ENCODE peak calls at places on chromosomes 2 and 18, in eight cellular contexts. One of them, this sample, is unnamed.

GRCh38 chr2:47459021-47459420 is 56.1 kb downstream of the MSH2 start:
- DNase-seq in stomach: no peak
- DNase-seq in adrenal gland: no peak
- DNase-seq in Karpas-422: no peak
- DNase-seq in AG04449: no peak
- DNase-seq in kidney: no peak
- DNase-seq in left ventricle myocardium inferior: no peak
- DNase-seq in cardiac muscle cell: no peak
- DNase-seq in this sample: no peak

GRCh38 chr2:108449410-108450200 is 599 bp downstream of the GCC2 start:
- DNase-seq in stomach: peak
- DNase-seq in adrenal gland: peak
- DNase-seq in Karpas-422: peak
- DNase-seq in AG04449: no peak
- DNase-seq in kidney: no peak
- DNase-seq in left ventricle myocardium inferior: no peak
- DNase-seq in cardiac muscle cell: peak
- DNase-seq in this sample: no peak

GRCh38 chr18:68533641-68534040 is 181.3 kb downstream of the TMX3 start:
- DNase-seq in stomach: no peak
- DNase-seq in adrenal gland: no peak
- DNase-seq in Karpas-422: no peak
- DNase-seq in AG04449: no peak
- DNase-seq in kidney: no peak
- DNase-seq in left ventricle myocardium inferior: no peak
- DNase-seq in cardiac muscle cell: no peak
- DNase-seq in this sample: no peak

GRCh38 chr18:59624384-59624760 is 72.9 kb downstream of the CCBE1 start:
- DNase-seq in stomach: no peak
- DNase-seq in adrenal gland: no peak
- DNase-seq in Karpas-422: no peak
- DNase-seq in AG04449: no peak
- DNase-seq in kidney: no peak
- DNase-seq in left ventricle myocardium inferior: no peak
- DNase-seq in cardiac muscle cell: no peak
- DNase-seq in this sample: no peak

GRCh38 chr2:43887176-43887575 is 48.4 kb downstream of the ABCG8 start:
- DNase-seq in stomach: no peak
- DNase-seq in adrenal gland: no peak
- DNase-seq in Karpas-422: peak
- DNase-seq in AG04449: no peak
- DNase-seq in kidney: no peak
- DNase-seq in left ventricle myocardium inferior: no peak
- DNase-seq in cardiac muscle cell: no peak
- DNase-seq in this sample: no peak

GRCh38 chr18:55153346-55153745 is 194.1 kb upstream of the CCDC68 start:
- DNase-seq in stomach: no peak
- DNase-seq in adrenal gland: no peak
- DNase-seq in Karpas-422: no peak
- DNase-seq in AG04449: no peak
- DNase-seq in kidney: no peak
- DNase-seq in left ventricle myocardium inferior: no peak
- DNase-seq in cardiac muscle cell: no peak
- DNase-seq in this sample: no peak

GRCh38 chr2:37469126-37469525 is 124.7 kb downstream of the QPCT start:
- DNase-seq in stomach: no peak
- DNase-seq in adrenal gland: no peak
- DNase-seq in Karpas-422: no peak
- DNase-seq in AG04449: no peak
- DNase-seq in kidney: no peak
- DNase-seq in left ventricle myocardium inferior: no peak
- DNase-seq in cardiac muscle cell: no peak
- DNase-seq in this sample: no peak

GRCh38 chr2:80073134-80073561 is 231.4 kb downstream of the LRRTM1 start:
- DNase-seq in stomach: no peak
- DNase-seq in adrenal gland: peak
- DNase-seq in Karpas-422: peak
- DNase-seq in AG04449: no peak
- DNase-seq in kidney: no peak
- DNase-seq in left ventricle myocardium inferior: no peak
- DNase-seq in cardiac muscle cell: peak
- DNase-seq in this sample: no peak

GRCh38 chr2:46751897-46752296 is 163.7 kb downstream of the MCFD2 start:
- DNase-seq in stomach: no peak
- DNase-seq in adrenal gland: no peak
- DNase-seq in Karpas-422: no peak
- DNase-seq in AG04449: no peak
- DNase-seq in kidney: no peak
- DNase-seq in left ventricle myocardium inferior: no peak
- DNase-seq in cardiac muscle cell: no peak
- DNase-seq in this sample: no peak

GRCh38 chr2:41878726-41879366 is 169.0 kb upstream of the PKDCC start:
- DNase-seq in stomach: no peak
- DNase-seq in adrenal gland: no peak
- DNase-seq in Karpas-422: no peak
- DNase-seq in AG04449: no peak
- DNase-seq in kidney: peak
- DNase-seq in left ventricle myocardium inferior: no peak
- DNase-seq in cardiac muscle cell: peak
- DNase-seq in this sample: no peak

GRCh38 chr2:65134158-65134557 is 4.3 kb upstream of the RAB1A start:
- DNase-seq in stomach: no peak
- DNase-seq in adrenal gland: no peak
- DNase-seq in Karpas-422: no peak
- DNase-seq in AG04449: no peak
- DNase-seq in kidney: no peak
- DNase-seq in left ventricle myocardium inferior: no peak
- DNase-seq in cardiac muscle cell: no peak
- DNase-seq in this sample: no peak

GRCh38 chr18:9688036-9688741 is 19.9 kb upstream of the RAB31 start:
- DNase-seq in stomach: no peak
- DNase-seq in adrenal gland: no peak
- DNase-seq in Karpas-422: no peak
- DNase-seq in AG04449: no peak
- DNase-seq in kidney: no peak
- DNase-seq in left ventricle myocardium inferior: no peak
- DNase-seq in cardiac muscle cell: peak
- DNase-seq in this sample: no peak

GRCh38 chr2:239293450-239294430 is 107.1 kb downstream of the HDAC4 start:
- DNase-seq in stomach: no peak
- DNase-seq in adrenal gland: no peak
- DNase-seq in Karpas-422: no peak
- DNase-seq in AG04449: no peak
- DNase-seq in kidney: no peak
- DNase-seq in left ventricle myocardium inferior: no peak
- DNase-seq in cardiac muscle cell: no peak
- DNase-seq in this sample: peak

GRCh38 chr2:128285329-128285931 is 33.2 kb downstream of the HS6ST1 start:
- DNase-seq in stomach: no peak
- DNase-seq in adrenal gland: no peak
- DNase-seq in Karpas-422: no peak
- DNase-seq in AG04449: no peak
- DNase-seq in kidney: peak
- DNase-seq in left ventricle myocardium inferior: peak
- DNase-seq in cardiac muscle cell: no peak
- DNase-seq in this sample: peak

GRCh38 chr2:160075171-160075570 is 12.8 kb upstream of the PLA2R1 start:
- DNase-seq in stomach: peak
- DNase-seq in adrenal gland: no peak
- DNase-seq in Karpas-422: no peak
- DNase-seq in AG04449: peak
- DNase-seq in kidney: no peak
- DNase-seq in left ventricle myocardium inferior: no peak
- DNase-seq in cardiac muscle cell: peak
- DNase-seq in this sample: no peak

GRCh38 chr2:118221952-118222594 is 133.8 kb downstream of the INSIG2 start:
- DNase-seq in stomach: peak
- DNase-seq in adrenal gland: peak
- DNase-seq in Karpas-422: peak
- DNase-seq in AG04449: peak
- DNase-seq in kidney: no peak
- DNase-seq in left ventricle myocardium inferior: no peak
- DNase-seq in cardiac muscle cell: peak
- DNase-seq in this sample: no peak

GRCh38 chr2:118224144-118224887 is 136.0 kb downstream of the INSIG2 start:
- DNase-seq in stomach: no peak
- DNase-seq in adrenal gland: no peak
- DNase-seq in Karpas-422: no peak
- DNase-seq in AG04449: no peak
- DNase-seq in kidney: peak
- DNase-seq in left ventricle myocardium inferior: peak
- DNase-seq in cardiac muscle cell: peak
- DNase-seq in this sample: peak

GRCh38 chr2:118222643-118223486 is 134.6 kb downstream of the INSIG2 start:
- DNase-seq in stomach: no peak
- DNase-seq in adrenal gland: no peak
- DNase-seq in Karpas-422: no peak
- DNase-seq in AG04449: no peak
- DNase-seq in kidney: no peak
- DNase-seq in left ventricle myocardium inferior: no peak
- DNase-seq in cardiac muscle cell: peak
- DNase-seq in this sample: no peak

GRCh38 chr2:118223487-118224136 is 135.3 kb downstream of the INSIG2 start:
- DNase-seq in stomach: no peak
- DNase-seq in adrenal gland: no peak
- DNase-seq in Karpas-422: no peak
- DNase-seq in AG04449: no peak
- DNase-seq in kidney: no peak
- DNase-seq in left ventricle myocardium inferior: no peak
- DNase-seq in cardiac muscle cell: peak
- DNase-seq in this sample: no peak

GRCh38 chr2:118224888-118225264 is 136.6 kb downstream of the INSIG2 start:
- DNase-seq in stomach: no peak
- DNase-seq in adrenal gland: no peak
- DNase-seq in Karpas-422: no peak
- DNase-seq in AG04449: no peak
- DNase-seq in kidney: no peak
- DNase-seq in left ventricle myocardium inferior: no peak
- DNase-seq in cardiac muscle cell: no peak
- DNase-seq in this sample: no peak
- H3K4me3 ChIP-seq in stomach: peak
- H3K4me3 ChIP-seq in adrenal gland: no peak
- H3K4me3 ChIP-seq in Karpas-422: no peak
- H3K4me3 ChIP-seq in AG04449: no peak
- H3K4me3 ChIP-seq in kidney: no peak
- H3K4me3 ChIP-seq in left ventricle myocardium inferior: peak
- H3K4me3 ChIP-seq in cardiac muscle cell: no peak
- H3K4me3 ChIP-seq in this sample: peak

GRCh38 chr18:74249181-74249968 is 42.4 kb downstream of the CYB5A start:
- DNase-seq in stomach: no peak
- DNase-seq in adrenal gland: peak
- DNase-seq in Karpas-422: no peak
- DNase-seq in AG04449: no peak
- DNase-seq in kidney: no peak
- DNase-seq in left ventricle myocardium inferior: no peak
- DNase-seq in cardiac muscle cell: peak
- DNase-seq in this sample: no peak

GRCh38 chr18:74248189-74248975 is 43.4 kb downstream of the CYB5A start:
- DNase-seq in stomach: no peak
- DNase-seq in adrenal gland: no peak
- DNase-seq in Karpas-422: no peak
- DNase-seq in AG04449: no peak
- DNase-seq in kidney: no peak
- DNase-seq in left ventricle myocardium inferior: no peak
- DNase-seq in cardiac muscle cell: no peak
- DNase-seq in this sample: no peak

GRCh38 chr18:74252032-74252380 is 39.8 kb downstream of the CYB5A start:
- DNase-seq in stomach: no peak
- DNase-seq in adrenal gland: no peak
- DNase-seq in Karpas-422: no peak
- DNase-seq in AG04449: no peak
- DNase-seq in kidney: no peak
- DNase-seq in left ventricle myocardium inferior: no peak
- DNase-seq in cardiac muscle cell: peak
- DNase-seq in this sample: no peak

GRCh38 chr18:74251297-74252031 is 40.3 kb downstream of the CYB5A start:
- DNase-seq in stomach: no peak
- DNase-seq in adrenal gland: no peak
- DNase-seq in Karpas-422: no peak
- DNase-seq in AG04449: no peak
- DNase-seq in kidney: no peak
- DNase-seq in left ventricle myocardium inferior: no peak
- DNase-seq in cardiac muscle cell: peak
- DNase-seq in this sample: no peak

GRCh38 chr18:74250131-74250530 is 41.6 kb downstream of the CYB5A start:
- DNase-seq in stomach: no peak
- DNase-seq in adrenal gland: no peak
- DNase-seq in Karpas-422: no peak
- DNase-seq in AG04449: no peak
- DNase-seq in kidney: no peak
- DNase-seq in left ventricle myocardium inferior: no peak
- DNase-seq in cardiac muscle cell: no peak
- DNase-seq in this sample: no peak
- H3K4me3 ChIP-seq in stomach: no peak
- H3K4me3 ChIP-seq in adrenal gland: no peak
- H3K4me3 ChIP-seq in Karpas-422: no peak
- H3K4me3 ChIP-seq in AG04449: no peak
- H3K4me3 ChIP-seq in kidney: no peak
- H3K4me3 ChIP-seq in left ventricle myocardium inferior: no peak
- H3K4me3 ChIP-seq in cardiac muscle cell: no peak
- H3K4me3 ChIP-seq in this sample: no peak

GRCh38 chr2:105881286-105882136 is 136.8 kb downstream of the NCK2 start:
- DNase-seq in stomach: no peak
- DNase-seq in adrenal gland: no peak
- DNase-seq in Karpas-422: no peak
- DNase-seq in AG04449: no peak
- DNase-seq in kidney: no peak
- DNase-seq in left ventricle myocardium inferior: no peak
- DNase-seq in cardiac muscle cell: no peak
- DNase-seq in this sample: no peak
- H3K4me3 ChIP-seq in stomach: no peak
- H3K4me3 ChIP-seq in adrenal gland: no peak
- H3K4me3 ChIP-seq in Karpas-422: no peak
- H3K4me3 ChIP-seq in AG04449: no peak
- H3K4me3 ChIP-seq in kidney: no peak
- H3K4me3 ChIP-seq in left ventricle myocardium inferior: no peak
- H3K4me3 ChIP-seq in cardiac muscle cell: no peak
- H3K4me3 ChIP-seq in this sample: no peak

GRCh38 chr2:19866741-19867140 is 35.0 kb downstream of the TTC32 start:
- DNase-seq in stomach: no peak
- DNase-seq in adrenal gland: no peak
- DNase-seq in Karpas-422: no peak
- DNase-seq in AG04449: no peak
- DNase-seq in kidney: no peak
- DNase-seq in left ventricle myocardium inferior: no peak
- DNase-seq in cardiac muscle cell: no peak
- DNase-seq in this sample: no peak

GRCh38 chr2:19865151-19865550 is 36.6 kb downstream of the TTC32 start:
- DNase-seq in stomach: no peak
- DNase-seq in adrenal gland: no peak
- DNase-seq in Karpas-422: no peak
- DNase-seq in AG04449: no peak
- DNase-seq in kidney: no peak
- DNase-seq in left ventricle myocardium inferior: no peak
- DNase-seq in cardiac muscle cell: no peak
- DNase-seq in this sample: no peak

GRCh38 chr2:19868705-19869550 is 32.9 kb downstream of the TTC32 start:
- DNase-seq in stomach: peak
- DNase-seq in adrenal gland: no peak
- DNase-seq in Karpas-422: peak
- DNase-seq in AG04449: no peak
- DNase-seq in kidney: peak
- DNase-seq in left ventricle myocardium inferior: peak
- DNase-seq in cardiac muscle cell: peak
- DNase-seq in this sample: peak

GRCh38 chr2:19870792-19871191 is 31.0 kb downstream of the TTC32 start:
- DNase-seq in stomach: no peak
- DNase-seq in adrenal gland: no peak
- DNase-seq in Karpas-422: no peak
- DNase-seq in AG04449: no peak
- DNase-seq in kidney: no peak
- DNase-seq in left ventricle myocardium inferior: no peak
- DNase-seq in cardiac muscle cell: no peak
- DNase-seq in this sample: no peak

GRCh38 chr2:19868224-19868623 is 33.6 kb downstream of the TTC32 start:
- DNase-seq in stomach: no peak
- DNase-seq in adrenal gland: no peak
- DNase-seq in Karpas-422: no peak
- DNase-seq in AG04449: no peak
- DNase-seq in kidney: no peak
- DNase-seq in left ventricle myocardium inferior: no peak
- DNase-seq in cardiac muscle cell: no peak
- DNase-seq in this sample: no peak
- H3K4me3 ChIP-seq in stomach: peak
- H3K4me3 ChIP-seq in adrenal gland: peak
- H3K4me3 ChIP-seq in Karpas-422: peak
- H3K4me3 ChIP-seq in AG04449: peak
- H3K4me3 ChIP-seq in kidney: peak
- H3K4me3 ChIP-seq in left ventricle myocardium inferior: peak
- H3K4me3 ChIP-seq in cardiac muscle cell: peak
- H3K4me3 ChIP-seq in this sample: peak

This sample was measured in lower lobe of right lung.